ENCODE peak calls at places on chromosomes 16 and 17, in four cellular contexts. U, O, S and G are unnamed samples.

GRCh38 chr16:3771513-3771912 is 54.2 kb upstream of the TRAP1 start:
- DNase-seq in U (no peak), S (no peak), O (no peak), G (no peak)

GRCh38 chr17:15498107-15498506 is 30.7 kb upstream of the CDRT4 start:
- DNase-seq in U (no peak), O (no peak), S (no peak), G (no peak)

GRCh38 chr17:59783221-59784016 is 76.0 kb downstream of the VMP1 start:
- DNase-seq in U (peak), S (peak), O (no peak), G (no peak)

GRCh38 chr17:37830151-37830993 is 85.5 kb upstream of the HNF1B start:
- DNase-seq in O (no peak), S (no peak), U (peak), G (no peak)

GRCh38 chr17:56867948-56868376 is 34.0 kb downstream of the DGKE start:
- DNase-seq in O (no peak), S (no peak), U (peak), G (no peak)

GRCh38 chr16:31253642-31254045 is 6.1 kb upstream of the ITGAM start:
- DNase-seq in O (peak), S (no peak), U (no peak), G (no peak)

GRCh38 chr17:29138991-29139682 is 41.1 kb downstream of the MYO18A start:
- DNase-seq in U (peak), S (peak), O (peak), G (peak)

GRCh38 chr17:75638893-75639292 is 5.7 kb downstream of the SMIM5 start:
- DNase-seq in S (no peak), U (no peak), O (peak), G (no peak)

GRCh38 chr16:81035975-81036750 is 521 bp downstream of the ATMIN start:
- DNase-seq in S (peak), U (peak), O (peak), G (peak)

GRCh38 chr16:72013389-72013788 is 4.8 kb downstream of the DHODH start:
- DNase-seq in S (no peak), U (peak), O (no peak), G (no peak)

GRCh38 chr17:72463287-72464102 is 342.7 kb downstream of the SOX9 start:
- DNase-seq in S (no peak), O (no peak), U (no peak), G (no peak)

GRCh38 chr16:30342751-30343490 is 12.2 kb downstream of the CD2BP2 start:
- DNase-seq in O (no peak), S (no peak), U (no peak), G (no peak)

GRCh38 chr16:86984286-86984685 is 332.9 kb downstream of the C16orf95 start:
- DNase-seq in O (no peak), S (no peak), U (no peak), G (no peak)

GRCh38 chr17:35244345-35245195 is 1.7 kb downstream of the SLFN5 start:
- DNase-seq in O (peak), U (peak), S (peak), G (peak)

GRCh38 chr16:87278191-87279093 is 38.8 kb downstream of the C16orf95 start:
- DNase-seq in U (peak), O (peak), S (peak), G (no peak)

GRCh38 chr16:67451704-67452435 is 20.9 kb downstream of the HSD11B2 start:
- DNase-seq in U (peak), S (no peak), O (no peak), G (no peak)

GRCh38 chr17:42814633-42815399 is 9.3 kb downstream of the BECN1 start:
- DNase-seq in O (no peak), U (peak), S (peak), G (no peak)

GRCh38 chr17:43832976-43833829 is at the start of gene MPP3:
- DNase-seq in U (peak), S (peak), O (peak), G (peak)

GRCh38 chr17:2909164-2909852 is 113.1 kb downstream of the RAP1GAP2 start:
- DNase-seq in S (no peak), U (no peak), O (no peak), G (no peak)